ENCODE peak calls at places on chromosome 9, in eight cellular contexts. One of them, this sample, is unnamed.

GRCh38 chr9:5800969-5801738 is 31.8 kb downstream of the ERMP1 start:
- DNase-seq in astrocyte of the spinal cord: no peak
- DNase-seq in A673: peak
- DNase-seq in stomach: no peak
- DNase-seq in lower lobe of right lung: no peak
- DNase-seq in tibial artery: no peak
- DNase-seq in MCF 10A: peak
- DNase-seq in fibroblast of pulmonary artery: no peak
- DNase-seq in this sample: no peak

GRCh38 chr9:98034593-98035546 is 21.7 kb upstream of the NANS start:
- DNase-seq in astrocyte of the spinal cord: peak
- DNase-seq in A673: peak
- DNase-seq in stomach: peak
- DNase-seq in lower lobe of right lung: peak
- DNase-seq in tibial artery: peak
- DNase-seq in MCF 10A: peak
- DNase-seq in fibroblast of pulmonary artery: peak
- DNase-seq in this sample: no peak

GRCh38 chr9:38068616-38068865 is 486 bp downstream of the SHB start:
- DNase-seq in astrocyte of the spinal cord: peak
- DNase-seq in A673: peak
- DNase-seq in stomach: peak
- DNase-seq in lower lobe of right lung: no peak
- DNase-seq in tibial artery: peak
- DNase-seq in MCF 10A: peak
- DNase-seq in fibroblast of pulmonary artery: peak
- DNase-seq in this sample: no peak

GRCh38 chr9:7216004-7216821 is 458.4 kb downstream of the KDM4C start:
- DNase-seq in astrocyte of the spinal cord: peak
- DNase-seq in A673: no peak
- DNase-seq in stomach: no peak
- DNase-seq in lower lobe of right lung: no peak
- DNase-seq in tibial artery: no peak
- DNase-seq in MCF 10A: peak
- DNase-seq in fibroblast of pulmonary artery: peak
- DNase-seq in this sample: no peak

GRCh38 chr9:69307446-69308216 is 17.4 kb upstream of the ENTREP1 start:
- DNase-seq in astrocyte of the spinal cord: peak
- DNase-seq in A673: peak
- DNase-seq in stomach: no peak
- DNase-seq in lower lobe of right lung: no peak
- DNase-seq in tibial artery: no peak
- DNase-seq in MCF 10A: no peak
- DNase-seq in fibroblast of pulmonary artery: peak
- DNase-seq in this sample: peak

GRCh38 chr9:14395300-14396082 is 81.5 kb upstream of the NFIB start:
- DNase-seq in astrocyte of the spinal cord: no peak
- DNase-seq in A673: no peak
- DNase-seq in stomach: no peak
- DNase-seq in lower lobe of right lung: no peak
- DNase-seq in tibial artery: no peak
- DNase-seq in MCF 10A: no peak
- DNase-seq in fibroblast of pulmonary artery: no peak
- DNase-seq in this sample: no peak

GRCh38 chr9:86253577-86253976 is 5.9 kb downstream of the C9orf153 start:
- DNase-seq in astrocyte of the spinal cord: no peak
- DNase-seq in A673: no peak
- DNase-seq in stomach: no peak
- DNase-seq in lower lobe of right lung: no peak
- DNase-seq in tibial artery: no peak
- DNase-seq in MCF 10A: no peak
- DNase-seq in fibroblast of pulmonary artery: no peak
- DNase-seq in this sample: no peak

GRCh38 chr9:34710023-34710422 is at the start of gene CCL21:
- DNase-seq in astrocyte of the spinal cord: no peak
- DNase-seq in A673: no peak
- DNase-seq in stomach: peak
- DNase-seq in lower lobe of right lung: no peak
- DNase-seq in tibial artery: no peak
- DNase-seq in MCF 10A: no peak
- DNase-seq in fibroblast of pulmonary artery: peak
- DNase-seq in this sample: no peak

GRCh38 chr9:81969971-81970370 is 18.6 kb upstream of the SPATA31D1 start:
- DNase-seq in astrocyte of the spinal cord: peak
- DNase-seq in A673: no peak
- DNase-seq in stomach: no peak
- DNase-seq in lower lobe of right lung: no peak
- DNase-seq in tibial artery: no peak
- DNase-seq in MCF 10A: no peak
- DNase-seq in fibroblast of pulmonary artery: peak
- DNase-seq in this sample: no peak

GRCh38 chr9:38022995-38023394 is 46.0 kb downstream of the SHB start:
- DNase-seq in astrocyte of the spinal cord: no peak
- DNase-seq in A673: no peak
- DNase-seq in stomach: peak
- DNase-seq in lower lobe of right lung: peak
- DNase-seq in tibial artery: no peak
- DNase-seq in MCF 10A: no peak
- DNase-seq in fibroblast of pulmonary artery: no peak
- DNase-seq in this sample: no peak

GRCh38 chr9:113520109-113520642 is 56.6 kb downstream of the RGS3 start:
- DNase-seq in astrocyte of the spinal cord: peak
- DNase-seq in A673: no peak
- DNase-seq in stomach: no peak
- DNase-seq in lower lobe of right lung: no peak
- DNase-seq in tibial artery: no peak
- DNase-seq in MCF 10A: peak
- DNase-seq in fibroblast of pulmonary artery: peak
- DNase-seq in this sample: no peak

GRCh38 chr9:85610074-85610855 is 131.5 kb downstream of the AGTPBP1 start:
- DNase-seq in astrocyte of the spinal cord: peak
- DNase-seq in A673: peak
- DNase-seq in stomach: no peak
- DNase-seq in lower lobe of right lung: no peak
- DNase-seq in tibial artery: no peak
- DNase-seq in MCF 10A: peak
- DNase-seq in fibroblast of pulmonary artery: peak
- DNase-seq in this sample: peak

DNA sequence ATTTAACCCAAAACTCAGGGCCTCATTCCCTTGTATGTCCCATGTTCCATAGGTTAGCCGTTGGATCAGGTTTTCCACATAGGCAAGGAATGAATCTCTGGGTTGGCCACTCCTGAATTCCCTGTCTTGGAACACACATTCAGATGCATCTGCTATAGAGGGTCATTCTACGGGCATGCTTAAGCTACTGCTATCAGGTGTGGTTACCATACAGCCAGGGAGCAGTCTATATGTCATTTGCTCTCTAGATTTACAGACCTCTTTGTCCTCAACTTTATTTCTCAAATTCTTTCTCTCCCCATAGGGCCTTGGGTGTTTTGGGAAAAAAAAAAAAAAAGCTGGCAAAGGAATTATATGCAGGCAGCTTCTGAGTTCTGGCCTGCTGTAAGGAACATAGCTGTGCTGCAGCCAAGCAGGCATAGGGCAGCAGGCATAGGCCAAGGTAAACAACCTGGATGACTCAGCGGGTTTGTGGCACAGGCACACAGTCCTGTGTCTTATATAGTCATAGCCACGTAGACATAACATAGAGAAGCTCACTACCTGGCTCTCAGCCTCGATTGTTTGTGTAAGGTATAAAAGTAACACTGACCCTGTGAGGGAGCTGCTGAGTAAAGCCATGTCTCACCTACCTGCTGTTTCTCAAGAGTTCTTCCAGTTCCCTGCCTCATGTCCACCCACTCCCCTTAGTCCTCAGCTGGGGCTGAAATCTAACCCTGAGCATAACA is 141.5 kb downstream of the OSTF1 start:
- DNase-seq in astrocyte of the spinal cord: peak
- DNase-seq in A673: no peak
- DNase-seq in stomach: peak
- DNase-seq in lower lobe of right lung: peak
- DNase-seq in tibial artery: peak
- DNase-seq in MCF 10A: peak
- DNase-seq in fibroblast of pulmonary artery: peak
- DNase-seq in this sample: no peak
- TF ChIP-seq CTCF in astrocyte of the spinal cord: no peak
- TF ChIP-seq CTCF in A673: no peak
- TF ChIP-seq CTCF in stomach: no peak
- TF ChIP-seq CTCF in lower lobe of right lung: no peak
- TF ChIP-seq CTCF in tibial artery: no peak
- TF ChIP-seq CTCF in MCF 10A: no peak
- TF ChIP-seq CTCF in fibroblast of pulmonary artery: no peak
- TF ChIP-seq CTCF in this sample: no peak

DNA sequence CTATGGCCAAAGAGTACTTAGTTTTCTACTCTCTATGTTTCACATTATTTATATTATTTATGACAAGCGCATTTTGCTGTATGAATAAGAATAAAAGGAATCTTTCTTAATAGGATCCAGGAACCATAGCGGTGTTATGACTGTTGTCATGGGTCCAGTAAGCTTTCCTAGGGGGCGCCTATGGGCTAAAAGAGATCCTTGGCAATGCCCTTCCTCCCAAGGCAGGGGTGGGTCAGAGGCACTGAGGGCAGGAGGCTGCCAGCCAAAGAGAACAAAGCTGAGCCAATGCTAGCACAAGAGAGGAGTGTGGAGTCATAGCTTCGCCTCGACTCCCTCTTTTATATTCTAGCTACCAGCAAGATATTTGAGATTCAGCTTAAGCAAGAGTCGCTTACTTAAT is 98.4 kb upstream of the GNAQ start:
- DNase-seq in astrocyte of the spinal cord: peak
- DNase-seq in A673: peak
- DNase-seq in stomach: no peak
- DNase-seq in lower lobe of right lung: peak
- DNase-seq in tibial artery: peak
- DNase-seq in MCF 10A: peak
- DNase-seq in fibroblast of pulmonary artery: peak
- DNase-seq in this sample: no peak
- TF ChIP-seq CTCF in astrocyte of the spinal cord: peak
- TF ChIP-seq CTCF in A673: peak
- TF ChIP-seq CTCF in stomach: no peak
- TF ChIP-seq CTCF in lower lobe of right lung: no peak
- TF ChIP-seq CTCF in tibial artery: no peak
- TF ChIP-seq CTCF in MCF 10A: no peak
- TF ChIP-seq CTCF in fibroblast of pulmonary artery: peak
- TF ChIP-seq CTCF in this sample: no peak

GRCh38 chr9:126893079-126893478 is 21.5 kb upstream of the RALGPS1 start:
- DNase-seq in astrocyte of the spinal cord: no peak
- DNase-seq in A673: peak
- DNase-seq in stomach: no peak
- DNase-seq in lower lobe of right lung: no peak
- DNase-seq in tibial artery: no peak
- DNase-seq in MCF 10A: no peak
- DNase-seq in fibroblast of pulmonary artery: no peak
- DNase-seq in this sample: no peak
- TF ChIP-seq CTCF in astrocyte of the spinal cord: no peak
- TF ChIP-seq CTCF in A673: peak
- TF ChIP-seq CTCF in stomach: no peak
- TF ChIP-seq CTCF in lower lobe of right lung: peak
- TF ChIP-seq CTCF in tibial artery: no peak
- TF ChIP-seq CTCF in MCF 10A: no peak
- TF ChIP-seq CTCF in fibroblast of pulmonary artery: peak
- TF ChIP-seq CTCF in this sample: no peak

GRCh38 chr9:130428096-130428665 is 16.6 kb upstream of the ASS1 start:
- DNase-seq in astrocyte of the spinal cord: no peak
- DNase-seq in A673: no peak
- DNase-seq in stomach: no peak
- DNase-seq in lower lobe of right lung: no peak
- DNase-seq in tibial artery: no peak
- DNase-seq in MCF 10A: no peak
- DNase-seq in fibroblast of pulmonary artery: no peak
- DNase-seq in this sample: no peak

GRCh38 chr9:130425741-130426466 is 18.9 kb upstream of the ASS1 start:
- DNase-seq in astrocyte of the spinal cord: no peak
- DNase-seq in A673: no peak
- DNase-seq in stomach: no peak
- DNase-seq in lower lobe of right lung: no peak
- DNase-seq in tibial artery: no peak
- DNase-seq in MCF 10A: no peak
- DNase-seq in fibroblast of pulmonary artery: no peak
- DNase-seq in this sample: no peak

GRCh38 chr9:130427326-130427725 is 17.4 kb upstream of the ASS1 start:
- DNase-seq in astrocyte of the spinal cord: no peak
- DNase-seq in A673: no peak
- DNase-seq in stomach: no peak
- DNase-seq in lower lobe of right lung: no peak
- DNase-seq in tibial artery: no peak
- DNase-seq in MCF 10A: no peak
- DNase-seq in fibroblast of pulmonary artery: no peak
- DNase-seq in this sample: no peak

GRCh38 chr9:130426467-130426773 is 18.3 kb upstream of the ASS1 start:
- DNase-seq in astrocyte of the spinal cord: no peak
- DNase-seq in A673: no peak
- DNase-seq in stomach: no peak
- DNase-seq in lower lobe of right lung: no peak
- DNase-seq in tibial artery: no peak
- DNase-seq in MCF 10A: no peak
- DNase-seq in fibroblast of pulmonary artery: no peak
- DNase-seq in this sample: no peak

GRCh38 chr9:130426883-130427282 is 17.9 kb upstream of the ASS1 start:
- DNase-seq in astrocyte of the spinal cord: peak
- DNase-seq in A673: peak
- DNase-seq in stomach: no peak
- DNase-seq in lower lobe of right lung: no peak
- DNase-seq in tibial artery: peak
- DNase-seq in MCF 10A: peak
- DNase-seq in fibroblast of pulmonary artery: peak
- DNase-seq in this sample: no peak
- TF ChIP-seq CTCF in astrocyte of the spinal cord: peak
- TF ChIP-seq CTCF in A673: no peak
- TF ChIP-seq CTCF in stomach: no peak
- TF ChIP-seq CTCF in lower lobe of right lung: no peak
- TF ChIP-seq CTCF in tibial artery: no peak
- TF ChIP-seq CTCF in MCF 10A: no peak
- TF ChIP-seq CTCF in fibroblast of pulmonary artery: no peak
- TF ChIP-seq CTCF in this sample: peak